ENCODE peak calls at places on chromosome X, in eight cellular contexts. R, A, B, X, I, H, V and T are unnamed samples.

GRCh38 chrX:110331444-110332025 is 13.7 kb upstream of the AMMECR1 start:
- DNase-seq in A (no peak), H (no peak), X (no peak), R (no peak), B (no peak), I (no peak), V (no peak), T (no peak)

GRCh38 chrX:130224810-130225209 is 43.9 kb downstream of the ZNF280C start:
- DNase-seq in B (no peak), R (no peak), I (no peak), V (no peak), H (no peak), A (no peak), X (no peak), T (peak; percentile 67)

GRCh38 chrX:68947882-68948605 is 119.2 kb downstream of the EFNB1 start:
- DNase-seq in I (peak; percentile 70), X (no peak), A (no peak), V (no peak), H (no peak), R (no peak), B (no peak), T (no peak)

GRCh38 chrX:255923-256331 is 25.3 kb upstream of the PLCXD1 start:
- DNase-seq in B (peak; percentile 28), I (peak; percentile 70), X (no peak), A (no peak), H (peak; percentile 30), R (peak; percentile 58), V (no peak), T (no peak)

GRCh38 chrX:78111140-78111931 is 7.3 kb downstream of the PGK1 start:
- DNase-seq in B (no peak), R (no peak), V (no peak), H (no peak), A (no peak), I (no peak), X (no peak), T (no peak)

GRCh38 chrX:99095965-99096364 is 1314.1 kb downstream of the PCDH19 start:
- DNase-seq in V (no peak), X (no peak), H (peak; percentile 58), B (no peak), I (no peak), A (no peak), R (no peak), T (no peak)

GRCh38 chrX:130393451-130394074 is 8.1 kb upstream of the GPR119 start:
- DNase-seq in X (peak; percentile 18), B (no peak), A (peak; percentile 50), R (no peak), H (peak; percentile 83), V (peak; percentile 27), I (no peak), T (peak; percentile 38)

GRCh38 chrX:134672101-134672500 is 13.8 kb upstream of the PLAC1 start:
- DNase-seq in B (no peak), A (no peak), I (no peak), V (no peak), R (no peak), H (no peak), X (no peak), T (no peak)

GRCh38 chrX:44874481-44875184 is 1.6 kb downstream of the KDM6A start:
- DNase-seq in V (peak; percentile 57), R (no peak), I (no peak), B (no peak), A (peak; percentile 57), H (peak; percentile 63), X (peak; percentile 54), T (peak; percentile 55)

GRCh38 chrX:134374294-134374693 is 85.7 kb upstream of the HPRT1 start:
- DNase-seq in A (no peak), H (no peak), R (no peak), I (no peak), V (peak; percentile 12), X (no peak), B (no peak), T (peak; percentile 14)

GRCh38 chrX:47723689-47724088 is 64.7 kb upstream of the UXT start:
- DNase-seq in I (no peak), B (no peak), H (peak; percentile 77), A (no peak), X (peak; percentile 2), V (no peak), R (no peak), T (no peak)
- TF ChIP-seq CTCF in I (no peak), B (no peak), H (peak; percentile 73), A (no peak), X (peak; percentile 11), V (no peak), R (no peak), T (no peak)

GRCh38 chrX:131764224-131764623 is 220.3 kb downstream of the OR13H1 start:
- DNase-seq in I (no peak), V (no peak), R (no peak), B (no peak), X (no peak), A (no peak), H (no peak), T (no peak)

GRCh38 chrX:131762802-131763234 is 218.9 kb downstream of the OR13H1 start:
- DNase-seq in H (no peak), A (peak; percentile 82), V (peak; percentile 54), R (no peak), B (no peak), I (no peak), X (peak; percentile 28), T (peak; percentile 86)

DNA sequence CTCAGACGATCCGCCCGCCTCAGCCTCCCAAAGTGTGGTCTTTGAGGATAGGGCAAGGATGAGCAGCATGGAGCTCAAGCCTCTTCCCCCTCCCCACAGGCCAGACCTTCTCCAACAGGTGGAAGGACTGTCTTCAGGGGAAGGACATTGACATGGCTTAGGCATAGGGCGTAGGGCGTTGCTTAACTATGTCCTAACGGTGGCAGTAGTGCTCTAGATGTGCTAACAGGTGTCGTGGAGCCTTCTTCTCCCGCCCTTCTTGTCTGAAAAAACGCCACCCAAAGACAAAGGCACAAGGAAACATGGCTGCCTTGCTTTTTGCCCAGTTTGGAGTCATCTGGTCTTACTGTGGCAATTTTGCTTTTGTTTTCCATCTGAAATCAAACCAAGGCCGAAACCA is 219.8 kb downstream of the OR13H1 start:
- DNase-seq in V (peak; percentile 65), R (no peak), I (peak; percentile 93), X (peak; percentile 72), H (no peak), B (no peak), A (peak; percentile 85), T (peak; percentile 79)
- H3K4me3 ChIP-seq in V (no peak overlapping the region), R (peak overlapping the region; percentile 21), I (no peak overlapping the region), X (no peak overlapping the region), H (no peak overlapping the region), B (no peak overlapping the region), A (peak overlapping the region; percentile 37), T (peak overlapping the region; percentile 29)

GRCh38 chrX:40170830-40171512 is 73.2 kb upstream of the BCOR start:
- DNase-seq in I (no peak), B (no peak), R (no peak), X (peak; percentile 60), V (no peak), A (no peak), H (peak; percentile 76), T (peak; percentile 70)

GRCh38 chrX:40171513-40172168 is 73.9 kb upstream of the BCOR start:
- DNase-seq in B (no peak), I (no peak), H (peak; percentile 72), A (peak; percentile 33), R (peak; percentile 81), X (peak; percentile 67), V (peak; percentile 51), T (no peak)

GRCh38 chrX:40172980-40173661 is 75.4 kb upstream of the BCOR start:
- DNase-seq in A (no peak), V (no peak), B (no peak), I (no peak), H (peak; percentile 52), R (no peak), X (no peak), T (no peak)

GRCh38 chrX:40173662-40174593 is 76.2 kb upstream of the BCOR start:
- DNase-seq in R (peak; percentile 81), I (no peak), V (peak; percentile 8), H (peak; percentile 78), X (peak; percentile 85), A (no peak), B (peak; percentile 76), T (peak; percentile 25)

DNA sequence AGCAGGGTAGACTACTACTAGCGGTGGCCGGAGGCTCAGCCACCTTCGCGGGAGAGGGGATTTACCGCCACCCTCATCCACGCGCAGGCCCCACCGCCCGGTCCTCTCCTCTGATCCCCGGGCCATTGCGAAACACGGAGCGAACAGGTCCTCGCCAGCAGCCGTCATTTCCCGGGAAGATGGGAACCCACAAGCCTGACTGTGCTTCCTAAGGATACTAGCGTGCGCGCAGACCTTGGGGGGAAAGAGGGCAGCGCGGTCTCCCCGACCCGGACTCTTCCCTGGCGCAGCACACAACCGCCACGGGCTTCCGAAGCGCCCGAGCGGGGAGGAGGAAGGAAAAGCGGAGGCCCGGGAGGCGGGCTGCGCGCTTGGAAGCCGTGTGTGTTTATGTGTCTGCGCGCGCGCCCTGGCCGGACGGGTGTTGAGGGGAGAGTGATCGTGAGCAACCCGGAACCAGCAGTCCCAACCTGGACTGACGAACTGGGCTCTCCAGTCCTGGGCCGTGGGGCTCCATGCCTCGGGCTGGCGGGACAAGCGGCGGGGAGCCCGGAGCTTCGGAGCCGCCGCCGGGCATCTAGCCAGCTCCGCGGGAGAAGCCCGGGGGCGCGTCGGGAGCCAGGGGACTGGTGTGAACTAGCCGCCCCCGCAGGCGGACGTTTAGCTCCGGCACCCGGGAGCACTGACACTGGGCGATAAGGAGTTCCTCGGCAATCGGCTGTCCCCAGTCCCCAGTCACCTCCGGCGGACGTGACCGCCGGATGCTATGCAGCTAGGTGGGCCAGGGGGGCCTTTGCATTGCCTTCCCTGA is 74.6 kb upstream of the BCOR start:
- DNase-seq in R (peak; percentile 89), A (peak; percentile 58), X (peak; percentile 67), V (peak; percentile 65), H (peak; percentile 79), I (peak; percentile 92), B (peak; percentile 80), T (peak; percentile 78)
- TF ChIP-seq CTCF in R (no peak), A (no peak), X (no peak), V (no peak), H (no peak), I (no peak), B (no peak), T (no peak)

GRCh38 chrX:153728951-153729631 is 4.4 kb downstream of the ABCD1 start:
- DNase-seq in R (no peak), A (no peak), B (no peak), V (no peak), I (no peak), H (no peak), X (no peak), T (no peak)

GRCh38 chrX:153725832-153726285 is 1.2 kb downstream of the ABCD1 start:
- DNase-seq in X (peak; percentile 3), I (no peak), V (no peak), H (no peak), R (no peak), B (no peak), A (no peak), T (no peak)

GRCh38 chrX:153726286-153727107 is 1.8 kb downstream of the ABCD1 start:
- DNase-seq in H (peak; percentile 92), V (peak; percentile 63), R (peak; percentile 86), X (peak; percentile 88), B (peak; percentile 83), I (no peak), A (peak; percentile 56), T (peak; percentile 72)

GRCh38 chrX:153727108-153727931 is 2.7 kb downstream of the ABCD1 start:
- DNase-seq in R (no peak), A (peak; percentile 9), H (peak; percentile 56), I (no peak), B (peak; percentile 56), X (peak; percentile 18), V (peak; percentile 24), T (peak; percentile 18)

DNA sequence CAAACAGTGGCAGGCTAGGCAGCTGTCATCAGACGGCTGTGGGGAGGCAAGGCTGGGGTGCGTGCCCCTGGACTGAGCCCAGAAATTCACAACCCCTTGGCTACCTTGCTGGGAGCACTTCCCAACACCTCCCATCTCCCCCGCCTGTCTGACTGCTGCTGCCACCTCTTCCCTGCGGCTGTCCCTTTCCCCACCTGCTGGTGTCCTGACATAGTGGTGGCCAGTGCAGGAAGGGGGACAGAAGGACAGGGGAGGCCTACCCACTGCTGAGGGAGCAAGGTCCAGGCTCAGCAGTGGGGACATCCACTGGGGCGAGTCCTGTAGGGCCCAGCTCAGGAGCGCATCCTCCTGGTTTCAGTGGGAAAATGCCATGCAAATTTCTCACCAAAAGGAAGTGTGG is 3.4 kb downstream of the ABCD1 start:
- DNase-seq in A (no peak), X (no peak), V (no peak), B (no peak), H (no peak), R (no peak), I (no peak), T (no peak)
- H3K4me3 ChIP-seq in A (no peak overlapping the region), X (no peak overlapping the region), V (no peak overlapping the region), B (no peak overlapping the region), H (no peak overlapping the region), R (no peak overlapping the region), I (no peak overlapping the region), T (no peak overlapping the region)